ENCODE peak calls at places on chromosome 9, in four cellular contexts. One of them, this sample, is unnamed.
A peak's percentile ranks its signal among the peaks of the same experiment; 100 is the strongest.

GRCh38 chr9:3698531-3698930 is 172.7 kb upstream of the RFX3 start:
- DNase-seq in neuronal stem cell: no peak
- DNase-seq in cardiac fibroblast: no peak
- DNase-seq in endothelial cell: no peak
- DNase-seq in this sample: no peak

GRCh38 chr9:116243708-116244107 is 90.1 kb downstream of the PAPPA start:
- DNase-seq in neuronal stem cell: no peak
- DNase-seq in cardiac fibroblast: no peak
- DNase-seq in endothelial cell: no peak
- DNase-seq in this sample: no peak

GRCh38 chr9:3977388-3977787 is 322.5 kb downstream of the GLIS3 start:
- DNase-seq in neuronal stem cell: no peak
- DNase-seq in cardiac fibroblast: no peak
- DNase-seq in endothelial cell: no peak
- DNase-seq in this sample: no peak

GRCh38 chr9:4106744-4107143 is 193.1 kb downstream of the GLIS3 start:
- DNase-seq in neuronal stem cell: no peak
- DNase-seq in cardiac fibroblast: peak; percentile 75
- DNase-seq in endothelial cell: no peak
- DNase-seq in this sample: peak; percentile 80

GRCh38 chr9:105064248-105065118 is 136.5 kb upstream of the ABCA1 start:
- DNase-seq in neuronal stem cell: peak; percentile 18
- DNase-seq in cardiac fibroblast: peak; percentile 99
- DNase-seq in endothelial cell: peak; percentile 5
- DNase-seq in this sample: peak; percentile 67

GRCh38 chr9:31574006-31574750 is 810.3 kb upstream of the ACO1 start:
- DNase-seq in neuronal stem cell: no peak
- DNase-seq in cardiac fibroblast: peak; percentile 45
- DNase-seq in endothelial cell: no peak
- DNase-seq in this sample: no peak

GRCh38 chr9:4339783-4340335 is 40.0 kb upstream of the GLIS3 start:
- DNase-seq in neuronal stem cell: no peak
- DNase-seq in cardiac fibroblast: peak; percentile 26
- DNase-seq in endothelial cell: no peak
- DNase-seq in this sample: no peak

GRCh38 chr9:38052147-38052546 is 16.9 kb downstream of the SHB start:
- DNase-seq in neuronal stem cell: no peak
- DNase-seq in cardiac fibroblast: no peak
- DNase-seq in endothelial cell: no peak
- DNase-seq in this sample: no peak

GRCh38 chr9:137114613-137115393 is at the start of gene DPP7:
- DNase-seq in neuronal stem cell: no peak
- DNase-seq in cardiac fibroblast: peak; percentile 38
- DNase-seq in endothelial cell: no peak
- DNase-seq in this sample: peak; percentile 80

GRCh38 chr9:136505406-136506403 is 22.9 kb upstream of the SEC16A start:
- DNase-seq in neuronal stem cell: no peak
- DNase-seq in cardiac fibroblast: no peak
- DNase-seq in endothelial cell: no peak
- DNase-seq in this sample: no peak

GRCh38 chr9:91187965-91188344 is 173.8 kb downstream of the AUH start:
- DNase-seq in neuronal stem cell: no peak
- DNase-seq in cardiac fibroblast: peak; percentile 73
- DNase-seq in endothelial cell: no peak
- DNase-seq in this sample: peak; percentile 75

GRCh38 chr9:114893622-114894021 is 36.8 kb downstream of the TNFSF8 start:
- DNase-seq in neuronal stem cell: no peak
- DNase-seq in cardiac fibroblast: peak; percentile 76
- DNase-seq in endothelial cell: no peak
- DNase-seq in this sample: no peak

GRCh38 chr9:34072868-34073590 is 24.3 kb upstream of the UBAP2 start:
- DNase-seq in neuronal stem cell: no peak
- DNase-seq in cardiac fibroblast: peak; percentile 88
- DNase-seq in endothelial cell: no peak
- DNase-seq in this sample: no peak

GRCh38 chr9:14198544-14199510 is 115.1 kb downstream of the NFIB start:
- DNase-seq in neuronal stem cell: no peak
- DNase-seq in cardiac fibroblast: peak; percentile 71
- DNase-seq in endothelial cell: no peak
- DNase-seq in this sample: peak; percentile 73

GRCh38 chr9:132008184-132008781 is 71.4 kb downstream of the MED27 start:
- DNase-seq in neuronal stem cell: no peak
- DNase-seq in cardiac fibroblast: peak; percentile 48
- DNase-seq in endothelial cell: no peak
- DNase-seq in this sample: no peak